ENCODE peak calls at places on chromosome 20, in five cellular contexts. One of them, this sample, is unnamed.

GRCh38 chr20:3908667-3909066 is 19.5 kb downstream of the PANK2 start:
- ATAC-seq in heart left ventricle: peak
- ATAC-seq in K562: no peak
- ATAC-seq in GM12878: no peak
- ATAC-seq in pancreas: no peak
- ATAC-seq in this sample: no peak

GRCh38 chr20:54472607-54473006 is 2.8 kb upstream of the DOK5 start:
- ATAC-seq in heart left ventricle: no peak
- ATAC-seq in K562: no peak
- ATAC-seq in GM12878: no peak
- ATAC-seq in pancreas: no peak
- ATAC-seq in this sample: no peak

GRCh38 chr20:25254571-25254970 is 6.7 kb downstream of the PYGB start:
- ATAC-seq in heart left ventricle: peak
- ATAC-seq in K562: no peak
- ATAC-seq in GM12878: no peak
- ATAC-seq in pancreas: no peak
- ATAC-seq in this sample: no peak

GRCh38 chr20:61312909-61313308 is 60.8 kb downstream of the CDH4 start:
- ATAC-seq in heart left ventricle: no peak
- ATAC-seq in K562: no peak
- ATAC-seq in GM12878: no peak
- ATAC-seq in pancreas: no peak
- ATAC-seq in this sample: no peak

GRCh38 chr20:475463-476357 is 13.4 kb upstream of the TBC1D20 start:
- ATAC-seq in heart left ventricle: peak
- ATAC-seq in K562: no peak
- ATAC-seq in GM12878: no peak
- ATAC-seq in pancreas: no peak
- ATAC-seq in this sample: peak

GRCh38 chr20:18005990-18006364 is 37.2 kb downstream of the MGME1 start:
- ATAC-seq in heart left ventricle: no peak
- ATAC-seq in K562: no peak
- ATAC-seq in GM12878: no peak
- ATAC-seq in pancreas: no peak
- ATAC-seq in this sample: no peak

GRCh38 chr20:42313704-42314103 is 695.5 kb upstream of the CHD6 start:
- ATAC-seq in heart left ventricle: no peak
- ATAC-seq in K562: no peak
- ATAC-seq in GM12878: peak
- ATAC-seq in pancreas: no peak
- ATAC-seq in this sample: no peak

GRCh38 chr20:32562495-32562911 is 22.6 kb downstream of the NOL4L start:
- ATAC-seq in heart left ventricle: no peak
- ATAC-seq in K562: no peak
- ATAC-seq in GM12878: no peak
- ATAC-seq in pancreas: no peak
- ATAC-seq in this sample: no peak

GRCh38 chr20:407097-407952 is 774 bp upstream of the RBCK1 start:
- ATAC-seq in heart left ventricle: peak
- ATAC-seq in K562: peak
- ATAC-seq in GM12878: peak
- ATAC-seq in pancreas: peak
- ATAC-seq in this sample: peak

GRCh38 chr20:64077094-64077493 is 2.2 kb downstream of the RGS19 start:
- ATAC-seq in heart left ventricle: no peak
- ATAC-seq in K562: no peak
- ATAC-seq in GM12878: peak
- ATAC-seq in pancreas: no peak
- ATAC-seq in this sample: peak

GRCh38 chr20:15319444-15319843 is 982.0 kb upstream of the FLRT3 start:
- ATAC-seq in heart left ventricle: no peak
- ATAC-seq in K562: no peak
- ATAC-seq in GM12878: no peak
- ATAC-seq in pancreas: no peak
- ATAC-seq in this sample: no peak

GRCh38 chr20:19875746-19876145 is 117.7 kb downstream of the RIN2 start:
- ATAC-seq in heart left ventricle: peak
- ATAC-seq in K562: no peak
- ATAC-seq in GM12878: no peak
- ATAC-seq in pancreas: no peak
- ATAC-seq in this sample: no peak

GRCh38 chr20:32201977-32202363 is 5.6 kb downstream of the PLAGL2 start:
- ATAC-seq in heart left ventricle: no peak
- ATAC-seq in K562: no peak
- ATAC-seq in GM12878: no peak
- ATAC-seq in pancreas: no peak
- ATAC-seq in this sample: no peak

GRCh38 chr20:38091447-38092216 is 58.1 kb downstream of the RPRD1B start:
- ATAC-seq in heart left ventricle: peak
- ATAC-seq in K562: peak
- ATAC-seq in GM12878: peak
- ATAC-seq in pancreas: no peak
- ATAC-seq in this sample: no peak